ENCODE peak calls at places on chromosome 1, in seven cellular contexts. L is SJSA1, S is endodermal cell, V is cardiac muscle cell, M is lung, R is spleen, X is K562. Q is an unnamed sample.

GRCh38 chr1:200075938-200076546 is 48.5 kb downstream of the NR5A2 start:
- DNase-seq in L (peak), S (no peak), V (no peak), M (no peak), R (no peak), X (no peak), Q (no peak)

GRCh38 chr1:39898648-39899603 is 2.8 kb downstream of the MYCL start:
- DNase-seq in L (peak), S (peak), V (peak), M (peak), R (no peak), X (peak), Q (no peak)

GRCh38 chr1:160277330-160277729 is 7.6 kb downstream of the PEX19 start:
- DNase-seq in L (no peak), S (no peak), V (no peak), M (no peak), R (no peak), X (no peak), Q (no peak)

GRCh38 chr1:107139833-107140702 is 771 bp upstream of the NTNG1 start:
- DNase-seq in L (no peak), S (peak), V (peak), M (peak), R (peak), X (no peak), Q (peak)

GRCh38 chr1:185798505-185798904 is 64.3 kb downstream of the HMCN1 start:
- DNase-seq in L (no peak), S (no peak), V (no peak), M (no peak), R (no peak), X (no peak), Q (no peak)

GRCh38 chr1:185850366-185850765 is 116.2 kb downstream of the HMCN1 start:
- DNase-seq in L (no peak), S (no peak), V (no peak), M (no peak), R (no peak), X (no peak), Q (no peak)

GRCh38 chr1:1618396-1619068 is 3.2 kb downstream of the MIB2 start:
- DNase-seq in L (no peak), S (no peak), V (no peak), M (no peak), R (peak), X (no peak), Q (no peak)

GRCh38 chr1:45205910-45206721 is at the start of gene ZSWIM5:
- DNase-seq in L (peak), S (peak), V (peak), M (peak), R (peak), X (peak), Q (peak)

GRCh38 chr1:158930504-158930903 is 848 bp upstream of the PYHIN1 start:
- DNase-seq in L (no peak), S (no peak), V (no peak), M (no peak), R (no peak), X (no peak), Q (no peak)

GRCh38 chr1:245301162-245301580 is 146.4 kb downstream of the KIF26B start:
- DNase-seq in L (no peak), S (no peak), V (no peak), M (no peak), R (no peak), X (no peak), Q (no peak)

GRCh38 chr1:229199892-229200291 is 71.0 kb upstream of the RAB4A start:
- DNase-seq in L (no peak), S (no peak), V (no peak), M (no peak), R (peak), X (peak), Q (no peak)
- H3K27ac ChIP-seq in L (no peak), S (no peak), V (no peak), M (no peak), R (peak), X (no peak), Q (peak)

GRCh38 chr1:2802421-2802961 is 998 bp upstream of the TTC34 start:
- DNase-seq in L (no peak), S (no peak), V (no peak), M (no peak), R (peak), X (no peak), Q (peak)
- H3K27ac ChIP-seq in L (no peak), S (no peak), V (no peak), M (no peak), R (no peak), X (no peak), Q (no peak)

GRCh38 chr1:183033205-183033604 is 10.0 kb downstream of the LAMC1 start:
- DNase-seq in L (no peak), S (no peak), V (no peak), M (no peak), R (no peak), X (no peak), Q (no peak)
- H3K27ac ChIP-seq in L (peak), S (no peak), V (no peak), M (no peak), R (no peak), X (no peak), Q (no peak)

DNA sequence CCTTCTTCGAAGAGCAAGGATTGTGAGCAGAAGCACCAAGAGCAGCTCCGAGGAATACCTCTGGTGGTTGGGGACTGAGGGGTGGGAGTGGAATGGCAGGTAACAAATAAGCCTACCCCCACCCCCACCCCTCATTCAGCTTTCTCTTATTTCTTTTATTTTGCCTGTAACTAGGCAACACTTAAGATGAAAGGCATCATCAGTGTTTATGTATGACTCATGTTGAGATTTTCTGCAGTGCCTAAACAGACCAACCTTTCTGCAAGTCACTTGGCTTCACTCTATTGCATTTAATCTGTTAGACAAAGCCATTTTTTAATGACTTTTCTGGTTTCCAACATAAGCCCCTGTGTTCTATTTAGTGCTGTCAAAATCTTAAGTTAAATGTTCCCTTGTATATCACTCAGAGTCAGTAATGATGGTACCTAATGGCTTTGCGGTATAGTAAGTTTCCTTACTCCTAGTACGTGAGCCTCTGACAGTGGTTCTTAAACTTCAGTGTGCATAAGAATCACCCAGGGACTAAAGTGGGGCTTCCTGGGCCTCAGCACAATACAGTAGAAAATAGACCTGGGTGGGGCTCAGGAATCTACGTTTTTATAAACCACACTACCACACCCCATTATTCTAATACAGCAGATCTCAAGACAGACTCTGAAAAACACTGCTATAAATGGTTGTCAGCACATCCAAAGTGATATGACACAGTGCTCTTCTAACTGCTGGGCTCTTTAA is 20.0 kb downstream of the CASQ2 start:
- DNase-seq in L (no peak), S (no peak), V (no peak), M (no peak), R (no peak), X (no peak), Q (no peak)
- H3K27ac ChIP-seq in L (peak), S (no peak), V (no peak), M (peak), R (no peak), X (no peak), Q (no peak)

GRCh38 chr1:42931911-42932422 is 26.7 kb downstream of the SLC2A1 start:
- DNase-seq in L (no peak), S (peak), V (no peak), M (peak), R (peak), X (peak), Q (peak)
- H3K27ac ChIP-seq in L (peak), S (no peak), V (peak), M (no peak), R (peak), X (peak), Q (peak)

DNA sequence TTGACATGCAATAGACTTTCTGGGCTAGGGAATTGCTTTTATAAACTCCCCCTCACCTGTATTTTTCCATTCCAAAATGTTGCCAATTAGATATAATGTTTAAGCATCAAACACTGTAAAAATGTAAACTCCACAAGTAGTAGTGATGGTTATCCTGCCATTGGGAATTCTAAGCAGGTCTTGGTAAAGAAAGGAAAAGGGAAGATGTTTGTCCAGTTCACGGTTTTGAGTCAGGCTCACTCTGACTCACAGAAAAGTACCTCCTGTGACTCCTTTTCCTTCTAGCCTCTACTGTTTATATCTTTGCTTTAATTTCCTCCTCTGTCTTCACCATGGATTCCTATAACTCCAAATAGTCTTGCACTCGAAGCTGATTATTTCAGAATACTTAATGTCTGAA is 19.0 kb upstream of the PTPN14 start:
- DNase-seq in L (no peak), S (no peak), V (no peak), M (no peak), R (no peak), X (no peak), Q (no peak)
- H3K27ac ChIP-seq in L (no peak), S (no peak), V (no peak), M (no peak), R (no peak), X (no peak), Q (no peak)

DNA sequence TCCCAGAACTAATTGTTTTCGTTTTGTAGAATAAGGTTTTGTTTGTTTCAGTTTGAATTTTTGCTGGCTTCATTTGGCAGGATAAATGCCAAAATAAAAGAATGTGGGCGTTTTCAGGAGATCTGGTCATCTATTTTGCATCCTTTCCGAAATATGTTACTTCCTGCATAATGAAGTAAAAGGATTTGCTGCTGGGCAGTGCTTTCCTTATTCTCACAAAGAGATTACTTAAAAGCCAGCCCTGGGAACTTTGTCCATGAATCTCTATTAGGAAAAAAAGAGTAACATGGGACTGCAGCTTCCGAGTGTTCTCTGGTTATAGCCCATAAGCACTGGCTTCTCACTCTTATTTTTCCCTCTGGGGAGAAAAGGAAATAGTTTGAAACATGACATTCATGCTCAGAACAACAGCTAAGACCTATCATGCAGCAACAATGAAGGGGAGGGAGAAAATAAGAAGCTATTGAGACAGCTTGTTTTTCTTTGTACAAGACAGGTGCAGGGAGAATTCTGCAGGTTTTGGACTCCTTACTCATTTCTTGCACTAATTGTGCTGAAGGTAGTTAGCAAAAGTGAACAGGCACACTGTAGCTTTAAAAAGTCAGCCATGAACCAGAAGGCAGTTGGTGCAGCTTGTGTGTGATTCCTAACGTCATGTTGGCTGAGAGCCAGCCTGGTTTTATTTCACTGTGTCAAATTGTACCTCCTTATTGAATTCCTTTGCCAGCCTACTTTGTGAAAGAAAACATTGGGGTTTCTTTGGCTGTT is at the start of gene SAMD13:
- DNase-seq in L (peak), S (no peak), V (peak), M (peak), R (no peak), X (peak), Q (peak)
- H3K27ac ChIP-seq in L (peak), S (peak), V (peak), M (peak), R (peak), X (peak), Q (peak)

Q was measured in kidney.